ENCODE peak calls at places on chromosomes 5 and 9, in seven cellular contexts. One of them, this sample, is unnamed.

GRCh38 chr5:61357745-61358144 is 25.7 kb downstream of the ZSWIM6 start:
- DNase-seq in breast epithelium: no peak
- DNase-seq in uterus: no peak
- DNase-seq in pancreas: no peak
- DNase-seq in cardiac muscle cell: peak; percentile 11
- DNase-seq in aorta: no peak
- DNase-seq in left ventricle myocardium inferior: no peak
- DNase-seq in this sample: no peak

GRCh38 chr9:121634329-121634784 is 17.1 kb upstream of the DAB2IP start:
- DNase-seq in breast epithelium: no peak
- DNase-seq in uterus: no peak
- DNase-seq in pancreas: no peak
- DNase-seq in cardiac muscle cell: no peak
- DNase-seq in aorta: no peak
- DNase-seq in left ventricle myocardium inferior: no peak
- DNase-seq in this sample: no peak

GRCh38 chr9:114451707-114452031 is 53.6 kb downstream of the WHRN start:
- DNase-seq in breast epithelium: no peak
- DNase-seq in uterus: no peak
- DNase-seq in pancreas: no peak
- DNase-seq in cardiac muscle cell: no peak
- DNase-seq in aorta: no peak
- DNase-seq in left ventricle myocardium inferior: no peak
- DNase-seq in this sample: no peak

GRCh38 chr5:177600458-177601018 is 606 bp downstream of the B4GALT7 start:
- DNase-seq in breast epithelium: no peak
- DNase-seq in uterus: no peak
- DNase-seq in pancreas: no peak
- DNase-seq in cardiac muscle cell: peak; percentile 36
- DNase-seq in aorta: no peak
- DNase-seq in left ventricle myocardium inferior: no peak
- DNase-seq in this sample: no peak

GRCh38 chr5:151611127-151611775 is 20.1 kb upstream of the FAT2 start:
- DNase-seq in breast epithelium: no peak
- DNase-seq in uterus: no peak
- DNase-seq in pancreas: no peak
- DNase-seq in cardiac muscle cell: no peak
- DNase-seq in aorta: no peak
- DNase-seq in left ventricle myocardium inferior: no peak
- DNase-seq in this sample: no peak

GRCh38 chr5:142301487-142302035 is 23.3 kb downstream of the SPRY4 start:
- DNase-seq in breast epithelium: no peak
- DNase-seq in uterus: no peak
- DNase-seq in pancreas: no peak
- DNase-seq in cardiac muscle cell: no peak
- DNase-seq in aorta: no peak
- DNase-seq in left ventricle myocardium inferior: no peak
- DNase-seq in this sample: no peak

GRCh38 chr5:7869474-7870136 is 657 bp downstream of the MTRR start:
- DNase-seq in breast epithelium: no peak
- DNase-seq in uterus: no peak
- DNase-seq in pancreas: peak; percentile 12
- DNase-seq in cardiac muscle cell: no peak
- DNase-seq in aorta: no peak
- DNase-seq in left ventricle myocardium inferior: peak; percentile 17
- DNase-seq in this sample: no peak

GRCh38 chr5:31692561-31693221 is 53.8 kb downstream of the PDZD2 start:
- DNase-seq in breast epithelium: no peak
- DNase-seq in uterus: peak; percentile 34
- DNase-seq in pancreas: no peak
- DNase-seq in cardiac muscle cell: no peak
- DNase-seq in aorta: no peak
- DNase-seq in left ventricle myocardium inferior: peak; percentile 86
- DNase-seq in this sample: no peak

GRCh38 chr5:133828727-133829126 is 139.7 kb downstream of the C5orf15 start:
- DNase-seq in breast epithelium: no peak
- DNase-seq in uterus: no peak
- DNase-seq in pancreas: no peak
- DNase-seq in cardiac muscle cell: no peak
- DNase-seq in aorta: peak; percentile 27
- DNase-seq in left ventricle myocardium inferior: no peak
- DNase-seq in this sample: no peak

GRCh38 chr5:57499262-57500050 is 16.8 kb upstream of the ACTBL2 start:
- DNase-seq in breast epithelium: no peak
- DNase-seq in uterus: no peak
- DNase-seq in pancreas: no peak
- DNase-seq in cardiac muscle cell: peak; percentile 86
- DNase-seq in aorta: no peak
- DNase-seq in left ventricle myocardium inferior: no peak
- DNase-seq in this sample: no peak

GRCh38 chr9:78101247-78101646 is 69.6 kb upstream of the GNAQ start:
- DNase-seq in breast epithelium: no peak
- DNase-seq in uterus: no peak
- DNase-seq in pancreas: no peak
- DNase-seq in cardiac muscle cell: no peak
- DNase-seq in aorta: no peak
- DNase-seq in left ventricle myocardium inferior: no peak
- DNase-seq in this sample: no peak

GRCh38 chr5:116466740-116467139 is 107.9 kb downstream of the SEMA6A start:
- DNase-seq in breast epithelium: no peak
- DNase-seq in uterus: no peak
- DNase-seq in pancreas: no peak
- DNase-seq in cardiac muscle cell: no peak
- DNase-seq in aorta: no peak
- DNase-seq in left ventricle myocardium inferior: no peak
- DNase-seq in this sample: no peak

GRCh38 chr9:130997925-130998595 is 10.9 kb upstream of the LAMC3 start:
- DNase-seq in breast epithelium: no peak
- DNase-seq in uterus: no peak
- DNase-seq in pancreas: no peak
- DNase-seq in cardiac muscle cell: peak; percentile 74
- DNase-seq in aorta: peak; percentile 91
- DNase-seq in left ventricle myocardium inferior: peak; percentile 68
- DNase-seq in this sample: peak; percentile 66

GRCh38 chr5:159022178-159022556 is 77.5 kb downstream of the EBF1 start:
- DNase-seq in breast epithelium: no peak
- DNase-seq in uterus: peak; percentile 61
- DNase-seq in pancreas: no peak
- DNase-seq in cardiac muscle cell: peak; percentile 88
- DNase-seq in aorta: peak; percentile 85
- DNase-seq in left ventricle myocardium inferior: peak; percentile 60
- DNase-seq in this sample: peak; percentile 34
- H3K4me1 ChIP-seq in breast epithelium: peaks cover 5% of the 10 kb centered on the region
- H3K4me1 ChIP-seq in uterus: no peaks in the 10 kb centered on the region
- H3K4me1 ChIP-seq in pancreas: no peaks in the 10 kb centered on the region
- H3K4me1 ChIP-seq in cardiac muscle cell: no peaks in the 10 kb centered on the region
- H3K4me1 ChIP-seq in aorta: peaks cover 9% of the 10 kb centered on the region
- H3K4me1 ChIP-seq in left ventricle myocardium inferior: peaks cover 69% of the 10 kb centered on the region
- H3K4me1 ChIP-seq in this sample: no peaks in the 10 kb centered on the region

GRCh38 chr9:34989946-34990635 is 546 bp downstream of the DNAJB5 start:
- DNase-seq in breast epithelium: no peak
- DNase-seq in uterus: peak; percentile 74
- DNase-seq in pancreas: peak; percentile 64
- DNase-seq in cardiac muscle cell: peak; percentile 64
- DNase-seq in aorta: peak; percentile 94
- DNase-seq in left ventricle myocardium inferior: peak; percentile 62
- DNase-seq in this sample: peak; percentile 64

GRCh38 chr9:34991833-34992375 is 2.4 kb downstream of the DNAJB5 start:
- DNase-seq in breast epithelium: no peak
- DNase-seq in uterus: peak; percentile 43
- DNase-seq in pancreas: peak; percentile 29
- DNase-seq in cardiac muscle cell: peak; percentile 27
- DNase-seq in aorta: peak; percentile 84
- DNase-seq in left ventricle myocardium inferior: peak; percentile 64
- DNase-seq in this sample: no peak

GRCh38 chr9:34992376-34992951 is 2.9 kb downstream of the DNAJB5 start:
- DNase-seq in breast epithelium: no peak
- DNase-seq in uterus: peak; percentile 77
- DNase-seq in pancreas: no peak
- DNase-seq in cardiac muscle cell: peak; percentile 90
- DNase-seq in aorta: peak; percentile 95
- DNase-seq in left ventricle myocardium inferior: peak; percentile 62
- DNase-seq in this sample: peak; percentile 56

GRCh38 chr9:34989056-34989945 is at the start of gene DNAJB5:
- DNase-seq in breast epithelium: peak; percentile 98
- DNase-seq in uterus: peak; percentile 99
- DNase-seq in pancreas: peak; percentile 99
- DNase-seq in cardiac muscle cell: peak; percentile 100
- DNase-seq in aorta: peak; percentile 99
- DNase-seq in left ventricle myocardium inferior: peak; percentile 99
- DNase-seq in this sample: peak; percentile 97

DNA sequence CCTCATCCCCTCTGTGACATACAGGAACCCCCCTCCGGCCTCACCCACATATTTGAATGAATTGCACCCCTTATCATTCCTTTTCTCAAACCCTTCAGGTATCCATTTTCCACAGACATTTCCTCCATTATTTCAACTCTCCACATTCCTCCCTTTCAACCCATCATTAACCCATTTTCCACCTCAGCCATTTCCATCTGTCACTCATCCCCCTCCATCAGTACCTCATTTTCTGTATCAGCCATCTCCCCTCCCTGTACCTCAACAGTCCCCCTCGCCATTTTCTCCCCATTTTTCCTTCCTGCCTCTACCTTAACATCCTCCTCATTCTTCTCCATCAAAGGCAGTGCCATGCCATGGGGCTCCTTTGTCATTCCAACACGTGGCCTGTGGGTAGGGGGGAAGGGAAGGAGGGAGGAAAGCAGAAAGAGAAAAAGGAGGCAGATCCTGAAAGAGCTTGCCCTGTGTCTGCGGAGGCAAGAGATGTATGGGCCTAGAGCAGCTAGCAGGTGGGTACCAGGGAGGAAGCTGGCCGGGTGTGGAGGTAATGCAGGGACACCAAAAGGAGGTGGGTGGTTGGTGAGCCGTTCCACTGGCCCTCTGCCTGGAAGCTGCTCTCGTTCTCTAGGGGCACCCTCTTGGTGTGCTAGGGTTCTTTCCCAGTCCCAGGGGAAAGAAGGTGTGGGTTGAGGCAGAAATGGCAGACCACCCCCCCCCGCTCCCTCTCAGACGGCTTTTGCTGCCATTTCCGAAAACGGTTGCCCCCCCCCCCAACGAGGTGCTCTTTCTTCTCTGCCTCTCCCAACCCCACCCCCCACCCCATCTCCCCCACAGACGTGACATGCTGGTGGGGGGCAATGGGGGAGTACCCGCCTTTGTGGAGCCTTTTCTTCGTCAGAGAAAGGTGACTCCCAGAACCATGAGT is 1.6 kb downstream of the DNAJB5 start:
- DNase-seq in breast epithelium: no peak
- DNase-seq in uterus: peak; percentile 28
- DNase-seq in pancreas: no peak
- DNase-seq in cardiac muscle cell: no peak
- DNase-seq in aorta: peak; percentile 84
- DNase-seq in left ventricle myocardium inferior: no peak
- DNase-seq in this sample: no peak
- H3K4me1 ChIP-seq in breast epithelium: no peaks in the 10 kb centered on the region
- H3K4me1 ChIP-seq in uterus: peaks cover 6% of the 10 kb centered on the region
- H3K4me1 ChIP-seq in pancreas: no peaks in the 10 kb centered on the region
- H3K4me1 ChIP-seq in cardiac muscle cell: peaks cover 51% of the 10 kb centered on the region
- H3K4me1 ChIP-seq in aorta: no peaks in the 10 kb centered on the region
- H3K4me1 ChIP-seq in left ventricle myocardium inferior: peaks cover 76% of the 10 kb centered on the region
- H3K4me1 ChIP-seq in this sample: no peaks in the 10 kb centered on the region

DNA sequence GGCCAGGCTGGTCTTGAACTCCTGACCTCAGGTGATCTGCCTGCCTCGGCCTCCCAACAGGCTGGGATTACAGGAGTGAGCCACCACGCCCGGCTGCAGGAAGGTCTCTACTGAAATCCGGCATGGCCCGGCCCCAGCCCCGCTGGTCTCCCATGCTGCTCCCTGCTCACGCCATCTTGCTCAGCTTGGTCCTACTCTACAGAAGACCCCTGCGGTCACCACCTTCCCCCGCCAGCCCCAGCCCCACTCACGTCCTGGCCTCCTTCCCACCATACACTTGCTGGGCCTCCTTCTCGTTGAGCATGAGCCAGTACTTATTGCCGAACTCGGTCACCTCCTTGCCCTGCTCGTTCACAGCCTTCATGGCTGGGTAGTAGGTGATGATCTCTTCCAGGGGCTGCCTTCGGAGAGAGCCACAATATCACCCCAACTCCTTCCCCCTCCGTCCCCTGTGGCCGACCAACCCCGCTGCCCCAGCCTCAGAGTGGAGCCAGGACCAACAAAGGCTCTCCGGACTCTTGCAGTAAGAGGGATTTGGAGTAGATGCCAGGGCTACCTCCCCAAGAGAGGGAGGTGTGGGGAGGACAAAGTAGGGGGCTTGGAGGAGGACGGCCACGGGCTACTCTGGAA is 4.0 kb downstream of the PTGES2 start:
- DNase-seq in breast epithelium: no peak
- DNase-seq in uterus: no peak
- DNase-seq in pancreas: no peak
- DNase-seq in cardiac muscle cell: no peak
- DNase-seq in aorta: peak; percentile 75
- DNase-seq in left ventricle myocardium inferior: peak; percentile 16
- DNase-seq in this sample: peak; percentile 45
- H3K4me1 ChIP-seq in breast epithelium: peaks cover 16% of the 10 kb centered on the region
- H3K4me1 ChIP-seq in uterus: peaks cover 5% of the 10 kb centered on the region
- H3K4me1 ChIP-seq in pancreas: peaks cover 12% of the 10 kb centered on the region
- H3K4me1 ChIP-seq in cardiac muscle cell: peaks cover 4% of the 10 kb centered on the region
- H3K4me1 ChIP-seq in aorta: no peaks in the 10 kb centered on the region
- H3K4me1 ChIP-seq in left ventricle myocardium inferior: peaks cover 40% of the 10 kb centered on the region
- H3K4me1 ChIP-seq in this sample: no peaks in the 10 kb centered on the region

GRCh38 chr5:159056201-159056600 is 43.5 kb downstream of the EBF1 start:
- DNase-seq in breast epithelium: no peak
- DNase-seq in uterus: no peak
- DNase-seq in pancreas: no peak
- DNase-seq in cardiac muscle cell: no peak
- DNase-seq in aorta: no peak
- DNase-seq in left ventricle myocardium inferior: no peak
- DNase-seq in this sample: no peak

GRCh38 chr5:159051431-159052281 is 48.1 kb downstream of the EBF1 start:
- DNase-seq in breast epithelium: no peak
- DNase-seq in uterus: peak; percentile 48
- DNase-seq in pancreas: no peak
- DNase-seq in cardiac muscle cell: peak; percentile 58
- DNase-seq in aorta: peak; percentile 86
- DNase-seq in left ventricle myocardium inferior: peak; percentile 67
- DNase-seq in this sample: peak; percentile 60

GRCh38 chr5:159052282-159053011 is 47.3 kb downstream of the EBF1 start:
- DNase-seq in breast epithelium: no peak
- DNase-seq in uterus: no peak
- DNase-seq in pancreas: no peak
- DNase-seq in cardiac muscle cell: peak; percentile 48
- DNase-seq in aorta: no peak
- DNase-seq in left ventricle myocardium inferior: no peak
- DNase-seq in this sample: no peak

GRCh38 chr5:159053216-159053615 is 46.5 kb downstream of the EBF1 start:
- DNase-seq in breast epithelium: no peak
- DNase-seq in uterus: no peak
- DNase-seq in pancreas: no peak
- DNase-seq in cardiac muscle cell: no peak
- DNase-seq in aorta: no peak
- DNase-seq in left ventricle myocardium inferior: no peak
- DNase-seq in this sample: no peak

DNA sequence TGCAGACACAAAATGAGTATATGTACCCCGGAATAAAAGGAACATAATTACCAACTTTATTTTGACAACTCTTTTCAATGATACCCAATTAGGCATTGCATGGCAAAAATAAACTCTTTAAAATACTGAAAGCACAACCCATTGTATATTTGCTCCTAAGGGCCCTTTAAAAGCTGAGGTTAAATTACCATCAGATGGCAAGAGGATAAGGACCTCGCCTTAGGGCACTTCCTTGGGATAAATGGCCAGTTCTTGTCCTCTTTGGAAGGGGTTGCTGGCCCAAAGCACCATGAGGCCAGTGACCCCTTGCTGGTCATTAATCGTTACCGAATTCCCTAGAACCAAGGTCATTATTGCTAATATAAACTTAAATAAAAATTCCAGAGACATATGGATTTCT is 46.0 kb downstream of the EBF1 start:
- DNase-seq in breast epithelium: no peak
- DNase-seq in uterus: no peak
- DNase-seq in pancreas: no peak
- DNase-seq in cardiac muscle cell: no peak
- DNase-seq in aorta: no peak
- DNase-seq in left ventricle myocardium inferior: no peak
- DNase-seq in this sample: no peak
- H3K4me1 ChIP-seq in breast epithelium: no peaks in the 10 kb centered on the region
- H3K4me1 ChIP-seq in uterus: no peaks in the 10 kb centered on the region
- H3K4me1 ChIP-seq in pancreas: no peaks in the 10 kb centered on the region
- H3K4me1 ChIP-seq in cardiac muscle cell: no peaks in the 10 kb centered on the region
- H3K4me1 ChIP-seq in aorta: peaks cover 13% of the 10 kb centered on the region
- H3K4me1 ChIP-seq in left ventricle myocardium inferior: peaks cover 70% of the 10 kb centered on the region
- H3K4me1 ChIP-seq in this sample: no peaks in the 10 kb centered on the region